ENCODE peak calls at places on chromosomes 1 and 21, in six cellular contexts. One of them, this sample, is unnamed.

GRCh38 chr1:207032528-207033017 is at the start of gene C1orf116:
- DNase-seq in left ventricle myocardium inferior: no peak
- DNase-seq in bronchial epithelial cell: peak
- DNase-seq in kidney epithelial cell: no peak
- DNase-seq in CD8-positive, alpha-beta T cell: no peak
- DNase-seq in fibroblast of lung: no peak
- DNase-seq in this sample: no peak

GRCh38 chr1:53688703-53689102 is 50.3 kb downstream of the GLIS1 start:
- DNase-seq in bronchial epithelial cell: no peak
- DNase-seq in left ventricle myocardium inferior: no peak
- DNase-seq in CD8-positive, alpha-beta T cell: no peak
- DNase-seq in kidney epithelial cell: no peak
- DNase-seq in fibroblast of lung: no peak
- DNase-seq in this sample: no peak

GRCh38 chr1:92599184-92599583 is 112.5 kb upstream of the GFI1 start:
- DNase-seq in fibroblast of lung: peak
- DNase-seq in kidney epithelial cell: no peak
- DNase-seq in left ventricle myocardium inferior: no peak
- DNase-seq in CD8-positive, alpha-beta T cell: no peak
- DNase-seq in bronchial epithelial cell: peak
- DNase-seq in this sample: peak

GRCh38 chr1:46301406-46302090 is 1.9 kb downstream of the LRRC41 start:
- DNase-seq in CD8-positive, alpha-beta T cell: no peak
- DNase-seq in fibroblast of lung: peak
- DNase-seq in left ventricle myocardium inferior: no peak
- DNase-seq in bronchial epithelial cell: no peak
- DNase-seq in kidney epithelial cell: no peak
- DNase-seq in this sample: no peak

GRCh38 chr1:55179177-55179835 is 35.9 kb downstream of the USP24 start:
- DNase-seq in bronchial epithelial cell: peak
- DNase-seq in left ventricle myocardium inferior: no peak
- DNase-seq in CD8-positive, alpha-beta T cell: no peak
- DNase-seq in fibroblast of lung: peak
- DNase-seq in kidney epithelial cell: no peak
- DNase-seq in this sample: no peak

GRCh38 chr1:228445867-228446584 is 29.4 kb upstream of the TRIM17 start:
- DNase-seq in CD8-positive, alpha-beta T cell: peak
- DNase-seq in kidney epithelial cell: no peak
- DNase-seq in fibroblast of lung: peak
- DNase-seq in bronchial epithelial cell: peak
- DNase-seq in left ventricle myocardium inferior: no peak
- DNase-seq in this sample: no peak

GRCh38 chr1:93768380-93768863 is 86.8 kb upstream of the BCAR3 start:
- DNase-seq in kidney epithelial cell: no peak
- DNase-seq in bronchial epithelial cell: no peak
- DNase-seq in left ventricle myocardium inferior: no peak
- DNase-seq in fibroblast of lung: no peak
- DNase-seq in CD8-positive, alpha-beta T cell: no peak
- DNase-seq in this sample: no peak

GRCh38 chr1:8061210-8061609 is 35.1 kb upstream of the ERRFI1 start:
- DNase-seq in CD8-positive, alpha-beta T cell: no peak
- DNase-seq in kidney epithelial cell: peak
- DNase-seq in left ventricle myocardium inferior: no peak
- DNase-seq in fibroblast of lung: peak
- DNase-seq in bronchial epithelial cell: peak
- DNase-seq in this sample: peak

GRCh38 chr1:27116210-27116609 is 38.7 kb downstream of the SLC9A1 start:
- DNase-seq in CD8-positive, alpha-beta T cell: no peak
- DNase-seq in bronchial epithelial cell: no peak
- DNase-seq in fibroblast of lung: no peak
- DNase-seq in left ventricle myocardium inferior: peak
- DNase-seq in kidney epithelial cell: no peak
- DNase-seq in this sample: no peak

GRCh38 chr1:215005078-215005477 is 77.5 kb upstream of the KCNK2 start:
- DNase-seq in CD8-positive, alpha-beta T cell: no peak
- DNase-seq in bronchial epithelial cell: no peak
- DNase-seq in left ventricle myocardium inferior: no peak
- DNase-seq in kidney epithelial cell: no peak
- DNase-seq in fibroblast of lung: no peak
- DNase-seq in this sample: no peak

GRCh38 chr1:180353930-180354329 is 123.9 kb downstream of the LHX4 start:
- DNase-seq in kidney epithelial cell: no peak
- DNase-seq in CD8-positive, alpha-beta T cell: no peak
- DNase-seq in left ventricle myocardium inferior: no peak
- DNase-seq in fibroblast of lung: no peak
- DNase-seq in bronchial epithelial cell: no peak
- DNase-seq in this sample: no peak

GRCh38 chr21:7916329-7917303 is 2604.8 kb upstream of the TPTE start:
- DNase-seq in left ventricle myocardium inferior: no peak
- DNase-seq in bronchial epithelial cell: no peak
- DNase-seq in fibroblast of lung: no peak
- DNase-seq in CD8-positive, alpha-beta T cell: no peak
- DNase-seq in kidney epithelial cell: no peak
- DNase-seq in this sample: no peak

GRCh38 chr1:17215545-17215890 is 10.6 kb downstream of the PADI1 start:
- DNase-seq in left ventricle myocardium inferior: no peak
- DNase-seq in kidney epithelial cell: no peak
- DNase-seq in CD8-positive, alpha-beta T cell: no peak
- DNase-seq in bronchial epithelial cell: peak
- DNase-seq in fibroblast of lung: peak
- DNase-seq in this sample: no peak

DNA sequence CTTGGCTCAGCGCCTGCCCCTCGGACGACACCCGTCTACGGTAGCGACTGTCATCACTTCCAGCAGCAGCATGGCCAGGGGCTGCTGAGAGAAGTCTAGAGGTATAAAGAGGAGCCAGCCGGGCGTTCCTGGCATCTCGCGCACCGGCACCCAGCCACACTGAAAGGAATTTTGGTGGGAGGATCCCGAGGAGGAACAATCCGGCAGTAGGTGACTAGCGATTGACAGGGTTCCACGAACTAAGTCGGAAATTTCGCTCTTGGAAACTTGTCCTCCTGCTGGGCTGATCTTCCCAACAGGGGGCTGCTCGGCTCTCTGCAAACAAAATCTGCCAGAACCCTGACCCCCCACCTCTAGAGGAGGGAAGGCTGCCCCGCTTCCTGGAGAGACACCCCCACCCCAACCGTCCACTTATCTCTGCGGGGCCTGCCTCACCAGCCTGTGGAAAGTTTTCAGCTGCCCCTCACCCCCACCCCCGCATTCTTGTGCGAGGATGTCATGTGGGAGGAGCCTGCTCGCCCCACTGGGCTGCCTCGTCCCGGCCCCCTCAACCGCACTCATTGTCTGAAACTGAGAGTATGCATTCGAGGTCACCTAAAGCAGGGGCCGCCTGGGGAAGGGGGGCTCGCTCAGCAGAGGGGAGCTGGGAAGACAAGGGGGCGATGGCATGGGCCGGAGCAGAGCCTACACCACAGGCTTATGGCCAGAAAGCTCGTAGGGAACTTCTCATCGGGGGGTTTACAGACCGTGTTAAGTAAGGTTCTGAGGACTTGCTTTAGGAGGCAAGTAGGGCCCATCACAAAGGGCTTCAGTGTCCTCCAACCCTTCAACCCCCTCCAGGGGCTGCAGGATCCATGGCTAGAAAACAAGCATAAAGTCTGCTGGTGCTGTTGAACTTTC is 9.6 kb downstream of the EPHA2 start:
- DNase-seq in left ventricle myocardium inferior: peak
- DNase-seq in fibroblast of lung: peak
- DNase-seq in bronchial epithelial cell: peak
- DNase-seq in kidney epithelial cell: peak
- DNase-seq in CD8-positive, alpha-beta T cell: no peak
- DNase-seq in this sample: no peak
- H3K4me3 ChIP-seq in left ventricle myocardium inferior: peak
- H3K4me3 ChIP-seq in fibroblast of lung: peak
- H3K4me3 ChIP-seq in bronchial epithelial cell: no peak
- H3K4me3 ChIP-seq in kidney epithelial cell: peak
- H3K4me3 ChIP-seq in CD8-positive, alpha-beta T cell: no peak
- H3K4me3 ChIP-seq in this sample: peak

GRCh38 chr1:226712779-226713420 is 26.2 kb downstream of the ITPKB start:
- DNase-seq in fibroblast of lung: no peak
- DNase-seq in CD8-positive, alpha-beta T cell: no peak
- DNase-seq in bronchial epithelial cell: no peak
- DNase-seq in kidney epithelial cell: no peak
- DNase-seq in left ventricle myocardium inferior: no peak
- DNase-seq in this sample: no peak
- H3K4me3 ChIP-seq in fibroblast of lung: no peak
- H3K4me3 ChIP-seq in CD8-positive, alpha-beta T cell: peak
- H3K4me3 ChIP-seq in bronchial epithelial cell: no peak
- H3K4me3 ChIP-seq in kidney epithelial cell: no peak
- H3K4me3 ChIP-seq in left ventricle myocardium inferior: peak
- H3K4me3 ChIP-seq in this sample: no peak

DNA sequence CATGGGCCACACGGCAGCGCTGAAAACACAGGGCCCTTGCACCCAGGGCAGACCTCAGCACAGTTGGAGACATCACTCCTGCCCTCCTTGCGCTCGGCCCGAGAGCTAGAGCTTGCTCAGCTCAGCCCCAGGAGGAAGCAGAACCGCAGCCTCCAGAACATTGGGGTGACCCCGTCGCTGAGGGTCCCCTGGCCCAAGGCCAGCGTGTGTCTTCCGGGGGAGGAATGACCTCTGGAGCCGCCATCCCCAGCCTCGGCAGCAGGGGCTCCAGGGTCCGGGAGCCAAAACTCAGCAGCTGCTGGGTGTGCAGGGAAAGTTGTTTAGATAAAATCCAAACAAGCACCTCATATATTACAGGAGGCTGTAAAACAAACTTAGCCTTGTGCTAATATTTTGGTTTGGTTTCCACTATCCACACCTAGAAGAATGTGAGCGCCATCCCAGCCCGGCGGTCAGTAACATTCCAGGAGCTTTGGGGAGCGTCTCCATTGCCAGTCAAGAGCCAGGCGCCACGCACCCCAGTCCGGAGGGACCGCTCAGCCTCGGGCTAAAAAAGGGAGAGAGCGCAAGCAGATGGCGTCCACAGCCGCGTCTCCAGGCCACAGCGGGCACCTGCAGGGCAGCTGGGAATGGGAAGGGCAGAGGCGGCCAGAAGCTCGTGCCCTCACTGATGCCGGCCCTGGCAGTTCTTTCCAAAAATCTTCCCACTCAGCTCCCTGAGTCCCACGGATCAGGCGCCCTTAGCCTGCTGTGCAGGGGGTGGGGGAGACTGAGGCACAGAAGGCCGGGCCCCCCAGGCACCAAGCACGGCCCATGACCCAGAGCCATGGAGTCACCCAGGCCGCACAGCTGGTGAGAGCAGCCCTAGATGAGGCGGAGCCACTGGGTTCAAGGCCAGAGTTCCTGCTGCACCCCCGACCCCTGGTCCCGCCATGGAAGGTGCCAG is 52.0 kb downstream of the SLX9 start:
- DNase-seq in left ventricle myocardium inferior: no peak
- DNase-seq in CD8-positive, alpha-beta T cell: no peak
- DNase-seq in kidney epithelial cell: no peak
- DNase-seq in bronchial epithelial cell: no peak
- DNase-seq in fibroblast of lung: no peak
- DNase-seq in this sample: no peak
- H3K4me3 ChIP-seq in left ventricle myocardium inferior: no peak
- H3K4me3 ChIP-seq in CD8-positive, alpha-beta T cell: no peak
- H3K4me3 ChIP-seq in kidney epithelial cell: no peak
- H3K4me3 ChIP-seq in bronchial epithelial cell: no peak
- H3K4me3 ChIP-seq in fibroblast of lung: no peak
- H3K4me3 ChIP-seq in this sample: no peak

GRCh38 chr1:6424619-6425593 is at the start of gene ESPN:
- DNase-seq in bronchial epithelial cell: no peak
- DNase-seq in fibroblast of lung: no peak
- DNase-seq in left ventricle myocardium inferior: no peak
- DNase-seq in kidney epithelial cell: no peak
- DNase-seq in CD8-positive, alpha-beta T cell: no peak
- DNase-seq in this sample: no peak
- H3K4me3 ChIP-seq in bronchial epithelial cell: peak
- H3K4me3 ChIP-seq in fibroblast of lung: no peak
- H3K4me3 ChIP-seq in left ventricle myocardium inferior: peak
- H3K4me3 ChIP-seq in kidney epithelial cell: no peak
- H3K4me3 ChIP-seq in CD8-positive, alpha-beta T cell: peak
- H3K4me3 ChIP-seq in this sample: peak

DNA sequence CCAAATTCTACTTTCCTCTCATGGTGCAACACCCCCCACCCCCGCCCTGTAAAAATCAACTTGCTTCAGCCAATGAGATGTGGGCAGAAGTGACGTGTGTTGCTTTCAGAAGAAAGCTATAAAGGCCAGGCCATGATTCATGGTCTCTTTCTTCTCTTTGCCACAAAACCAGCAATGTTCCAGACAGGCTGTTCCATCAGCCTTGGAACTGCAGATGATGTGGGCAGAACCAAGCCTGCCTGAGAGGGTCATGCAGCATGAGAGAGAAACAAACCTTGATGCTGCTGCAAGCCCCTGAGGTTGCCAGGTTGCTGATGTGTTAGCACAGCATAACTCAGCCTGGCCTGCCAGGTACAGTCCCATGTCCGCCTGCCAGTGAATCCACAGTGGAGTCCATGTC is 41.8 kb downstream of the MIS18A start:
- DNase-seq in fibroblast of lung: no peak
- DNase-seq in CD8-positive, alpha-beta T cell: no peak
- DNase-seq in bronchial epithelial cell: no peak
- DNase-seq in left ventricle myocardium inferior: no peak
- DNase-seq in kidney epithelial cell: no peak
- DNase-seq in this sample: no peak
- H3K4me3 ChIP-seq in fibroblast of lung: no peak
- H3K4me3 ChIP-seq in CD8-positive, alpha-beta T cell: no peak
- H3K4me3 ChIP-seq in bronchial epithelial cell: no peak
- H3K4me3 ChIP-seq in left ventricle myocardium inferior: no peak
- H3K4me3 ChIP-seq in kidney epithelial cell: no peak
- H3K4me3 ChIP-seq in this sample: no peak

GRCh38 chr1:203765029-203765837 is at the start of gene LAX1:
- DNase-seq in fibroblast of lung: no peak
- DNase-seq in CD8-positive, alpha-beta T cell: peak
- DNase-seq in kidney epithelial cell: no peak
- DNase-seq in bronchial epithelial cell: no peak
- DNase-seq in left ventricle myocardium inferior: no peak
- DNase-seq in this sample: no peak
- H3K4me3 ChIP-seq in fibroblast of lung: no peak
- H3K4me3 ChIP-seq in CD8-positive, alpha-beta T cell: peak
- H3K4me3 ChIP-seq in kidney epithelial cell: no peak
- H3K4me3 ChIP-seq in bronchial epithelial cell: no peak
- H3K4me3 ChIP-seq in left ventricle myocardium inferior: no peak
- H3K4me3 ChIP-seq in this sample: no peak

GRCh38 chr1:187794561-187794960 is 965.8 kb downstream of the PLA2G4A start:
- DNase-seq in fibroblast of lung: peak
- DNase-seq in CD8-positive, alpha-beta T cell: no peak
- DNase-seq in left ventricle myocardium inferior: no peak
- DNase-seq in bronchial epithelial cell: no peak
- DNase-seq in kidney epithelial cell: no peak
- DNase-seq in this sample: no peak
- H3K4me3 ChIP-seq in fibroblast of lung: no peak
- H3K4me3 ChIP-seq in CD8-positive, alpha-beta T cell: no peak
- H3K4me3 ChIP-seq in left ventricle myocardium inferior: no peak
- H3K4me3 ChIP-seq in bronchial epithelial cell: no peak
- H3K4me3 ChIP-seq in kidney epithelial cell: no peak
- H3K4me3 ChIP-seq in this sample: no peak

DNA sequence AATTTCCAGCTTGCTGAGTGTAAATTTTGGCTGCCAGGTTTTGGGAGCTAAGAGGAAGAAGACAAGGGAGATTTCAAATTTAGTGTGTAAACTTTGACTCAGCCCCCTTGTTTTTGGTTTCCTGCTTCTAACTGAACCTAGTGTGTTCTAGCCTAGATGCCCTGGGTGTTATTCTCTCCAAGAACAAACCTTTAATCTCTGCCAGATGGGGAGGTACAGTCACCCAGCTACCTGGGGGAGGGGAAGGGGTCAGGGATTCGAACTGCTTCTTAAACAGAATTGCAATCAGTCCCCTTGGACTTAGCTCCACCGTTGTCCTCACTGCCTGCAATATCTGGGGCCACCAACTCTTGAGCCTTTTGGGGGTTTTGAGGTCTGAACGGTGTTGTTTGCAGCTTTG is 238.9 kb downstream of the KIF26B start:
- DNase-seq in bronchial epithelial cell: no peak
- DNase-seq in left ventricle myocardium inferior: no peak
- DNase-seq in CD8-positive, alpha-beta T cell: no peak
- DNase-seq in fibroblast of lung: no peak
- DNase-seq in kidney epithelial cell: no peak
- DNase-seq in this sample: no peak
- H3K4me3 ChIP-seq in bronchial epithelial cell: no peak
- H3K4me3 ChIP-seq in left ventricle myocardium inferior: no peak
- H3K4me3 ChIP-seq in CD8-positive, alpha-beta T cell: no peak
- H3K4me3 ChIP-seq in fibroblast of lung: no peak
- H3K4me3 ChIP-seq in kidney epithelial cell: no peak
- H3K4me3 ChIP-seq in this sample: no peak

This sample was measured in epithelial cell of proximal tubule.